ENCODE peak calls at places on chromosomes 7 and 10, in ten cellular contexts. M is EH; O is activated CD4-positive, alpha-beta T cell treated with anti-CD3 and anti-CD28 coated beads for 4 hours; V is stimulated activated CD4-positive, alpha-beta T cell treated with anti-CD3 and anti-CD28 coated beads, Interleukin-12 subunit alpha, Interleukin-12 subunit beta, amount 100 ng/mL, for 48 hours; R is transverse colon; U is activated CD8-positive, alpha-beta memory T cell treated with anti-CD3 and anti-CD28 coated beads for 4 hours; D is stimulated activated naive CD4-positive, alpha-beta T cell; B is activated gamma-delta T cell; K is fibroblast of the conjunctiva; I is mucosa of gallbladder. S is an unnamed sample.

GRCh38 chr7:43585521-43585920 is 2.6 kb downstream of the STK17A start:
- DNase-seq in M (peak; percentile 73), O (no peak), V (no peak), R (no peak), U (no peak), D (peak; percentile 29), B (no peak), K (peak; percentile 63), I (no peak), S (no peak)

GRCh38 chr7:134899729-134900128 is 86.6 kb upstream of the AGBL3 start:
- DNase-seq in M (peak; percentile 65), O (no peak), V (no peak), R (no peak), U (no peak), D (no peak), B (no peak), K (no peak), I (no peak), S (no peak)

GRCh38 chr7:157462840-157463239 is 126.0 kb downstream of the DNAJB6 start:
- DNase-seq in M (no peak), O (no peak), V (no peak), R (no peak), U (no peak), D (no peak), B (no peak), K (no peak), I (no peak), S (no peak)

GRCh38 chr10:127907411-127908105 is 655 bp downstream of the PTPRE start:
- DNase-seq in M (no peak), O (peak; percentile 18), V (no peak), R (peak; percentile 44), U (no peak), D (no peak), B (no peak), K (no peak), I (no peak), S (peak; percentile 50)

GRCh38 chr10:3636356-3637181 is 148.4 kb downstream of the KLF6 start:
- DNase-seq in M (no peak), O (no peak), V (no peak), R (no peak), U (no peak), D (no peak), B (no peak), K (no peak), I (no peak), S (no peak)

GRCh38 chr7:79593819-79594218 is 140.4 kb upstream of the MAGI2 start:
- DNase-seq in M (no peak), O (no peak), V (no peak), R (no peak), U (no peak), D (no peak), B (no peak), K (no peak), I (peak; percentile 20), S (no peak)

GRCh38 chr10:13649844-13650520 is 63.2 kb downstream of the PRPF18 start:
- DNase-seq in M (no peak), O (no peak), V (no peak), R (no peak), U (no peak), D (no peak), B (no peak), K (no peak), I (no peak), S (no peak)

GRCh38 chr10:68957654-68958053 is 1.7 kb downstream of the DDX21 start:
- DNase-seq in M (no peak), O (no peak), V (no peak), R (no peak), U (no peak), D (no peak), B (no peak), K (no peak), I (no peak), S (no peak)

GRCh38 chr7:108299251-108300014 is 156.8 kb downstream of the NRCAM start:
- DNase-seq in M (peak; percentile 35), O (no peak), V (no peak), R (no peak), U (no peak), D (no peak), B (no peak), K (no peak), I (no peak), S (no peak)

S was measured in GM04504.